ENCODE peak calls at places on chromosomes 4 and X, in five cellular contexts. One of them, this sample, is unnamed.

GRCh38 chr4:128159967-128160366 is 98.9 kb downstream of the LARP1B start:
- DNase-seq in NT2/D1: no peak
- DNase-seq in BE2C: no peak
- DNase-seq in WTC11: no peak
- DNase-seq in K562: no peak
- DNase-seq in this sample: no peak

GRCh38 chrX:34893741-34894140 is 48.9 kb upstream of the FAM47B start:
- DNase-seq in WTC11: no peak
- DNase-seq in K562: no peak
- DNase-seq in NT2/D1: no peak
- DNase-seq in BE2C: no peak
- DNase-seq in this sample: no peak

GRCh38 chr4:37279894-37280592 is 35.5 kb downstream of the NWD2 start:
- DNase-seq in K562: no peak
- DNase-seq in NT2/D1: no peak
- DNase-seq in BE2C: no peak
- DNase-seq in WTC11: no peak
- DNase-seq in this sample: no peak

GRCh38 chr4:143554728-143555597 is 41.5 kb downstream of the SMARCA5 start:
- DNase-seq in K562: no peak
- DNase-seq in NT2/D1: no peak
- DNase-seq in BE2C: no peak
- DNase-seq in WTC11: no peak
- DNase-seq in this sample: no peak

GRCh38 chrX:915427-916234 is 285.0 kb downstream of the SHOX start:
- DNase-seq in NT2/D1: no peak
- DNase-seq in WTC11: no peak
- DNase-seq in K562: no peak
- DNase-seq in BE2C: no peak
- DNase-seq in this sample: no peak

GRCh38 chrX:26558719-26559386 is 342.9 kb downstream of the MAGEB5 start:
- DNase-seq in BE2C: no peak
- DNase-seq in WTC11: peak; percentile 6
- DNase-seq in NT2/D1: no peak
- DNase-seq in K562: no peak
- DNase-seq in this sample: no peak

GRCh38 chr4:128315756-128316520 is 28.3 kb upstream of the PGRMC2 start:
- DNase-seq in WTC11: no peak
- DNase-seq in K562: no peak
- DNase-seq in NT2/D1: no peak
- DNase-seq in BE2C: no peak
- DNase-seq in this sample: no peak

GRCh38 chrX:13891367-13892146 is 74.7 kb upstream of the GPM6B start:
- DNase-seq in WTC11: no peak
- DNase-seq in NT2/D1: no peak
- DNase-seq in BE2C: no peak
- DNase-seq in K562: no peak
- DNase-seq in this sample: no peak

GRCh38 chr4:32748498-32748897 is 2028.3 kb downstream of the PCDH7 start:
- DNase-seq in WTC11: peak; percentile 17
- DNase-seq in NT2/D1: no peak
- DNase-seq in K562: no peak
- DNase-seq in BE2C: no peak
- DNase-seq in this sample: no peak

GRCh38 chr4:114600672-114601071 is 2.1 kb downstream of the UGT8 start:
- DNase-seq in K562: no peak
- DNase-seq in WTC11: no peak
- DNase-seq in BE2C: no peak
- DNase-seq in NT2/D1: no peak
- DNase-seq in this sample: no peak

GRCh38 chrX:145729635-145730034 is 88.0 kb upstream of the SLITRK2 start:
- DNase-seq in BE2C: no peak
- DNase-seq in WTC11: no peak
- DNase-seq in K562: no peak
- DNase-seq in NT2/D1: no peak
- DNase-seq in this sample: no peak

GRCh38 chr4:26907731-26908599 is 47.3 kb downstream of the STIM2 start:
- DNase-seq in BE2C: no peak
- DNase-seq in WTC11: no peak
- DNase-seq in K562: no peak
- DNase-seq in NT2/D1: no peak
- DNase-seq in this sample: no peak

GRCh38 chr4:26424143-26424542 is 66.1 kb downstream of the CCKAR start:
- DNase-seq in WTC11: no peak
- DNase-seq in K562: no peak
- DNase-seq in NT2/D1: no peak
- DNase-seq in BE2C: no peak
- DNase-seq in this sample: no peak

GRCh38 chr4:145406970-145407369 is 74.7 kb upstream of the SMAD1 start:
- DNase-seq in WTC11: no peak
- DNase-seq in NT2/D1: no peak
- DNase-seq in K562: no peak
- DNase-seq in BE2C: no peak
- DNase-seq in this sample: no peak

GRCh38 chr4:19327364-19327763 is 924.3 kb upstream of the SLIT2 start:
- DNase-seq in WTC11: no peak
- DNase-seq in BE2C: no peak
- DNase-seq in NT2/D1: no peak
- DNase-seq in K562: no peak
- DNase-seq in this sample: no peak

GRCh38 chrX:43581167-43581566 is 74.9 kb upstream of the MAOA start:
- DNase-seq in WTC11: no peak
- DNase-seq in K562: no peak
- DNase-seq in BE2C: no peak
- DNase-seq in NT2/D1: no peak
- DNase-seq in this sample: no peak

GRCh38 chr4:109067509-109068205 is 234.8 kb downstream of the COL25A1 start:
- DNase-seq in K562: no peak
- DNase-seq in BE2C: no peak
- DNase-seq in NT2/D1: no peak
- DNase-seq in WTC11: no peak
- DNase-seq in this sample: no peak

GRCh38 chrX:71637253-71637618 is 18.9 kb upstream of the CXCR3 start:
- DNase-seq in BE2C: no peak
- DNase-seq in NT2/D1: no peak
- DNase-seq in WTC11: no peak
- DNase-seq in K562: no peak
- DNase-seq in this sample: no peak

GRCh38 chrX:46803140-46803539 is 33.7 kb upstream of the RP2 start:
- DNase-seq in WTC11: peak; percentile 25
- DNase-seq in K562: no peak
- DNase-seq in NT2/D1: no peak
- DNase-seq in BE2C: no peak
- DNase-seq in this sample: no peak

GRCh38 chr4:138567696-138568095 is 325.5 kb upstream of the SLC7A11 start:
- DNase-seq in K562: no peak
- DNase-seq in WTC11: no peak
- DNase-seq in NT2/D1: no peak
- DNase-seq in BE2C: no peak
- DNase-seq in this sample: no peak

GRCh38 chr4:150126880-150127236 is 48.6 kb downstream of the DCLK2 start:
- DNase-seq in K562: no peak
- DNase-seq in NT2/D1: no peak
- DNase-seq in BE2C: no peak
- DNase-seq in WTC11: no peak
- DNase-seq in this sample: no peak

GRCh38 chr4:157700898-157701694 is 471.7 kb downstream of the GASK1B start:
- DNase-seq in NT2/D1: no peak
- DNase-seq in WTC11: no peak
- DNase-seq in K562: no peak
- DNase-seq in BE2C: peak; percentile 14
- DNase-seq in this sample: no peak

GRCh38 chr4:123481034-123481433 is 84.4 kb downstream of the SPRY1 start:
- DNase-seq in K562: no peak
- DNase-seq in WTC11: no peak
- DNase-seq in NT2/D1: no peak
- DNase-seq in BE2C: no peak
- DNase-seq in this sample: no peak

GRCh38 chrX:39759526-39760224 is 338.1 kb downstream of the BCOR start:
- DNase-seq in BE2C: no peak
- DNase-seq in WTC11: peak; percentile 23
- DNase-seq in K562: no peak
- DNase-seq in NT2/D1: no peak
- DNase-seq in this sample: no peak

GRCh38 chr4:153022233-153022632 is 86.1 kb downstream of the FHDC1 start:
- DNase-seq in NT2/D1: no peak
- DNase-seq in BE2C: no peak
- DNase-seq in K562: no peak
- DNase-seq in WTC11: no peak
- DNase-seq in this sample: peak; percentile 4

GRCh38 chr4:74110670-74111069 is 11.7 kb upstream of the CXCL2 start:
- DNase-seq in NT2/D1: no peak
- DNase-seq in K562: no peak
- DNase-seq in BE2C: no peak
- DNase-seq in WTC11: no peak
- DNase-seq in this sample: no peak

This sample was measured in NCI-H1417 treated with DMSO at 0.1 percent for 48 hours.